ENCODE peak calls at places on chromosome 2, in seven cellular contexts. B, N, J, A, D, I and G are unnamed samples. For H3K9me3 and H3K4me1, the result is how much of the 10 kb centered on the place peaks cover.

GRCh38 chr2:156982615-156983014 is 274.9 kb upstream of the GALNT5 start:
- ATAC-seq in A (no peak), J (no peak), B (no peak), I (no peak), N (no peak), D (no peak), G (no peak)

GRCh38 chr2:95381212-95382127 is 21.0 kb upstream of the FAHD2A start:
- ATAC-seq in D (no peak), B (no peak), N (peak), J (no peak), A (no peak), I (no peak), G (no peak)

GRCh38 chr2:85523906-85524566 is 14.9 kb upstream of the MAT2A start:
- ATAC-seq in I (peak), A (peak), N (peak), D (peak), B (peak), J (peak), G (peak)

GRCh38 chr2:230234845-230235244 is 9.3 kb downstream of the SP140 start:
- ATAC-seq in I (no peak), B (no peak), A (no peak), N (no peak), J (no peak), D (no peak), G (no peak)

GRCh38 chr2:130829020-130829419 is 7.7 kb upstream of the ARHGEF4 start:
- ATAC-seq in A (no peak), D (no peak), I (no peak), B (no peak), J (no peak), N (peak), G (no peak)

GRCh38 chr2:30912056-30912455 is 104.8 kb upstream of the CAPN13 start:
- ATAC-seq in N (no peak), J (no peak), A (no peak), D (no peak), I (no peak), B (no peak), G (no peak)

GRCh38 chr2:158497486-158497885 is 40.7 kb downstream of the PKP4 start:
- ATAC-seq in D (peak), A (no peak), I (no peak), J (peak), B (peak), N (peak), G (no peak)

GRCh38 chr2:168525020-168525419 is 68.9 kb downstream of the CERS6 start:
- ATAC-seq in D (no peak), N (no peak), A (no peak), B (no peak), I (no peak), J (no peak), G (no peak)

GRCh38 chr2:224869601-224870000 is 153.4 kb upstream of the CCDC195 start:
- ATAC-seq in I (no peak), N (no peak), B (no peak), J (no peak), D (no peak), A (peak), G (no peak)

GRCh38 chr2:7524211-7524594 is 607.0 kb downstream of the RNF144A start:
- ATAC-seq in J (no peak), I (no peak), A (no peak), N (no peak), D (no peak), B (no peak), G (no peak)

GRCh38 chr2:15965564-15966019 is 25.2 kb downstream of the MYCN start:
- ATAC-seq in D (peak), I (no peak), J (peak), A (no peak), B (no peak), N (no peak), G (no peak)

GRCh38 chr2:168642873-168643272 is 159.6 kb upstream of the NOSTRIN start:
- ATAC-seq in A (no peak), B (no peak), I (no peak), J (no peak), D (no peak), N (no peak), G (no peak)

GRCh38 chr2:239059854-239060253 is 212.0 kb downstream of the TWIST2 start:
- ATAC-seq in I (no peak), B (no peak), N (peak), A (no peak), J (peak), D (no peak), G (no peak)

GRCh38 chr2:128156812-128157211 is 65.8 kb downstream of the UGGT1 start:
- ATAC-seq in A (no peak), I (no peak), B (no peak), N (no peak), D (no peak), J (no peak), G (no peak)

GRCh38 chr2:217049931-217050330 is 190.1 kb upstream of the TNP1 start:
- ATAC-seq in J (no peak), A (no peak), B (no peak), N (no peak), D (no peak), I (peak), G (no peak)

GRCh38 chr2:23561088-23561487 is 176.1 kb downstream of the KLHL29 start:
- ATAC-seq in N (no peak), B (no peak), D (no peak), J (no peak), A (no peak), I (peak), G (peak)

GRCh38 chr2:8376603-8377423 is 305.0 kb upstream of the ID2 start:
- ATAC-seq in I (no peak), J (no peak), D (no peak), B (no peak), N (no peak), A (no peak), G (no peak)

GRCh38 chr2:46051103-46051502 is 246.1 kb upstream of the EPAS1 start:
- ATAC-seq in N (no peak), A (no peak), I (no peak), B (no peak), J (no peak), D (no peak), G (no peak)

GRCh38 chr2:179613701-179614100 is 247.7 kb downstream of the ZNF385B start:
- ATAC-seq in J (no peak), D (no peak), A (peak), N (no peak), B (no peak), I (no peak), G (peak)

GRCh38 chr2:231563378-231563961 is 29.2 kb upstream of the TEX44 start:
- ATAC-seq in N (peak), A (peak), D (peak), I (no peak), J (peak), B (peak), G (peak)

GRCh38 chr2:217922101-217923006 is 80.4 kb downstream of the TNS1 start:
- ATAC-seq in J (peak), B (peak), D (no peak), I (peak), N (no peak), A (peak), G (peak)

GRCh38 chr2:223285505-223286265 is 233.7 kb downstream of the KCNE4 start:
- ATAC-seq in A (no peak), B (no peak), I (no peak), N (no peak), D (no peak), J (peak), G (no peak)

GRCh38 chr2:174153757-174154680 is 94.3 kb downstream of the OLA1 start:
- ATAC-seq in B (no peak), J (no peak), N (no peak), D (peak), I (no peak), A (peak), G (no peak)

GRCh38 chr2:96547203-96547641 is 10.7 kb downstream of the ARID5A start:
- ATAC-seq in I (no peak), A (no peak), D (no peak), B (no peak), N (no peak), J (no peak), G (no peak)

GRCh38 chr2:124693156-124693555 is 668.1 kb downstream of the CNTNAP5 start:
- ATAC-seq in D (no peak), J (no peak), A (no peak), B (no peak), I (no peak), N (no peak), G (peak)

GRCh38 chr2:124689348-124689747 is 664.3 kb downstream of the CNTNAP5 start:
- ATAC-seq in D (no peak), A (no peak), I (no peak), B (no peak), N (no peak), J (no peak), G (no peak)

DNA sequence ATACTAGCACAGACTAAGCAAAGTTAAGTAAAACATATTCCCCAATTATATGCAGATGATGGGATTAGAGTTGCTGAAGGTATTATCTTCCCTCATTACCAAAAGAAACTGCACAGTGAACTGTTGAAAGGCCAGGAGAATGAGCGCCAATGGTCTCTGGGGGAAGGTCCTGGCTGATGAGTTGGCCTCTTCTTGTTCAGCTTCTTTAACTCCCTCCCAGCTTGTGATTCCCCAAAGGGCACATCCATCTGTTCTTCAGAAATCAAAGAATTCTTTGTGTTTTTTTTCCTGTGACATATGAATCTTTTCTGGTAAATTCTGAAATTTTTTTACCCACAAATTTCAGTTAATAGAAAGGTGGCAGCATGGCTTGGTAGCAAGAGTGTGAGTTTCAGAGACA is 667.6 kb downstream of the CNTNAP5 start:
- ATAC-seq in J (no peak), B (no peak), D (no peak), N (no peak), A (no peak), I (no peak), G (no peak)
- H3K9me3 ChIP-seq in J (half or more), B (under half), D (under half), N (under half), A (under half), I (under half), G (under half)

GRCh38 chr2:37570773-37571570 is 100.5 kb downstream of the CDC42EP3 start:
- ATAC-seq in D (peak), A (peak), N (peak), I (peak), J (no peak), B (no peak), G (no peak)
- H3K4me1 ChIP-seq in D (under half), A (under half), N (under half), I (under half), J (under half), B (under half), G (under half)

DNA sequence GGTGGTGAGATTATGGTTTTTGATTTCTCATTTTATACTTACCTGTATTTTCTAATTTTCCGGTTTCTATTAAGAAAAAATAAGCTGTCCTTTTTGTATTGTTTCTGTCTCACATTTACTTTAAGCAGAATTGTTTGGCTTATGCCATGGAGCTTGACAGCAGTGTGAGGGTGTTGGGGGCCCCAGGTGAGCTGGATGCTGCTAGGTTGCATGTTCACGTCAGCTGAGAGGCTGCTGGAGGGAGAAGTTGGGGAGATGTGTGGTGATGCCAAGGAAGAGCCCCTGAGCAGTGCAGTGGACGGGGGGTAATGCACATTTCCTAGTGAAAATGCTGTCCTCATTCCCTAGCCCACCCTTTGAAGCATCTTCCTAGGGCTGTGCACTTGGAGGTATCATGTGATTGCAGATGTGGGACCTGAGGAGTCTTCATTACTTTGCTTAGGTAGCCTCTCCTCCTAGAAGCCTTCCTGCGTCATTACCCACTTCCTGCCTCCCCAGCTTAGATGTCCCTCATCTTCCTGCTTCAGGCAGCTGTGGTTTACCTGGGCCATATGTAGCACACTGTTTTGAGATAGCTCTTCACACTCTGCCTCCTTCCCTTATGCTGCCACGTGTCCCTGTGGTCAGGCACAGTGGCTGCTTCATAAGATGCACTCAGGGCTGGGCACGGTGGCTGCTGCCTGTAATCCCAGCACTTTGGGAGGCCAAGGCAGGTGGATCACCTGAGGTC is 16.2 kb downstream of the ATG16L1 start:
- ATAC-seq in J (no peak), B (no peak), A (no peak), I (no peak), D (no peak), N (no peak), G (no peak)
- TF ChIP-seq POLR2A in J (no peak), B (no peak), A (no peak), I (no peak), D (no peak), N (no peak), G (no peak)

GRCh38 chr2:142874293-142874814 is 3.1 kb upstream of the KYNU start:
- ATAC-seq in N (peak), I (peak), J (peak), B (peak), D (no peak), A (peak), G (peak)
- H3K9me3 ChIP-seq in N (under half), I (under half), J (under half), B (under half), D (under half), A (under half), G (under half)

DNA sequence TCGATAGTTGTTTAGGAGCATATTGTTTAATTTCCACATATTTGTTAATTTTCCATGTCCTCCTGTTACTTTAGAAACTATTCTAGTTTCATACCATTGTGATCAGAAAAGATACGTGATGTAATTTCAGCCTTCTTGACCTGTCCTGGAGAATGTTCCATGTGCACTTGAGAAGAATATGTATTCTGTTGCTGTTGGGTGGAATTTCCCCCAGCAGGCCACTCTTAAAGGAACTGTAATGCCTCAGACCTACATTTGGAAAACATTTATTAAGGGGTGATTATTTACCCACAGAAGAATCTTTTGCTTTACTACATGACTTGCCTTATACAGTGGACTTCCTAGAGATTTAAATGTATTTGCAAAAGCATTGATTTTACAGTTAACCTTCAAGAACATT is 55.5 kb downstream of the LIMS1 start:
- ATAC-seq in A (no peak), N (no peak), J (no peak), I (no peak), D (peak), B (no peak), G (no peak)
- H3K4me1 ChIP-seq in A (under half), N (half or more), J (under half), I (under half), D (under half), B (under half), G (half or more)

GRCh38 chr2:73237168-73237567 is 3.1 kb downstream of the CCT7 start:
- ATAC-seq in B (no peak), N (no peak), A (no peak), I (no peak), J (no peak), D (no peak), G (no peak)

GRCh38 chr2:73233154-73233931 is at the start of gene PRADC1:
- ATAC-seq in I (peak), A (peak), N (peak), J (peak), D (peak), B (peak), G (peak)

GRCh38 chr2:73232471-73233153 is 427 bp downstream of the PRADC1 start:
- ATAC-seq in I (no peak), B (no peak), N (peak), A (no peak), D (peak), J (peak), G (no peak)

GRCh38 chr2:73235315-73236028 is 1.4 kb downstream of the CCT7 start:
- ATAC-seq in N (no peak), D (no peak), J (no peak), B (no peak), A (no peak), I (no peak), G (no peak)

GRCh38 chr2:73233932-73234832 is at the start of gene CCT7:
- ATAC-seq in A (peak), I (peak), B (peak), J (peak), N (peak), D (peak), G (peak)
- TF ChIP-seq POLR2A in A (peak), I (no peak), B (peak), J (peak), N (peak), D (peak), G (peak)